ENCODE peak calls at places on chromosomes 4 and X, in four cellular contexts. One of them, this sample, is unnamed.

GRCh38 chrX:51336584-51336983 is 4.0 kb downstream of the NUDT10 start:
- DNase-seq in activated CD8-positive, alpha-beta memory T cell treated with anti-CD3 and anti-CD28 coated beads for 4 hours: no peak
- DNase-seq in stimulated activated CD4-positive, alpha-beta T cell treated with anti-CD3 and anti-CD28 coated beads, TNF-alpha, amount 100 ng/mL, for 48 hours: peak
- DNase-seq in M059J: peak
- DNase-seq in this sample: peak

GRCh38 chr4:144894525-144894924 is 203.5 kb downstream of the ANAPC10 start:
- DNase-seq in stimulated activated CD4-positive, alpha-beta T cell treated with anti-CD3 and anti-CD28 coated beads, TNF-alpha, amount 100 ng/mL, for 48 hours: no peak
- DNase-seq in M059J: peak
- DNase-seq in activated CD8-positive, alpha-beta memory T cell treated with anti-CD3 and anti-CD28 coated beads for 4 hours: no peak
- DNase-seq in this sample: peak

GRCh38 chr4:184934961-184935360 is 83.3 kb upstream of the HELT start:
- DNase-seq in stimulated activated CD4-positive, alpha-beta T cell treated with anti-CD3 and anti-CD28 coated beads, TNF-alpha, amount 100 ng/mL, for 48 hours: no peak
- DNase-seq in M059J: no peak
- DNase-seq in activated CD8-positive, alpha-beta memory T cell treated with anti-CD3 and anti-CD28 coated beads for 4 hours: no peak
- DNase-seq in this sample: no peak

GRCh38 chr4:24932831-24933230 is 20.0 kb upstream of the CCDC149 start:
- DNase-seq in activated CD8-positive, alpha-beta memory T cell treated with anti-CD3 and anti-CD28 coated beads for 4 hours: no peak
- DNase-seq in stimulated activated CD4-positive, alpha-beta T cell treated with anti-CD3 and anti-CD28 coated beads, TNF-alpha, amount 100 ng/mL, for 48 hours: no peak
- DNase-seq in M059J: no peak
- DNase-seq in this sample: peak

GRCh38 chr4:124713213-124713592 is 671 bp upstream of the ANKRD50 start:
- DNase-seq in M059J: peak
- DNase-seq in activated CD8-positive, alpha-beta memory T cell treated with anti-CD3 and anti-CD28 coated beads for 4 hours: no peak
- DNase-seq in stimulated activated CD4-positive, alpha-beta T cell treated with anti-CD3 and anti-CD28 coated beads, TNF-alpha, amount 100 ng/mL, for 48 hours: no peak
- DNase-seq in this sample: peak

GRCh38 chrX:124426273-124426672 is 79.9 kb downstream of the SH2D1A start:
- DNase-seq in activated CD8-positive, alpha-beta memory T cell treated with anti-CD3 and anti-CD28 coated beads for 4 hours: no peak
- DNase-seq in M059J: no peak
- DNase-seq in stimulated activated CD4-positive, alpha-beta T cell treated with anti-CD3 and anti-CD28 coated beads, TNF-alpha, amount 100 ng/mL, for 48 hours: no peak
- DNase-seq in this sample: no peak

GRCh38 chrX:134512566-134512965 is 52.6 kb downstream of the HPRT1 start:
- DNase-seq in activated CD8-positive, alpha-beta memory T cell treated with anti-CD3 and anti-CD28 coated beads for 4 hours: no peak
- DNase-seq in stimulated activated CD4-positive, alpha-beta T cell treated with anti-CD3 and anti-CD28 coated beads, TNF-alpha, amount 100 ng/mL, for 48 hours: no peak
- DNase-seq in M059J: peak
- DNase-seq in this sample: peak

GRCh38 chr4:142130636-142131035 is 494.3 kb downstream of the IL15 start:
- DNase-seq in activated CD8-positive, alpha-beta memory T cell treated with anti-CD3 and anti-CD28 coated beads for 4 hours: no peak
- DNase-seq in stimulated activated CD4-positive, alpha-beta T cell treated with anti-CD3 and anti-CD28 coated beads, TNF-alpha, amount 100 ng/mL, for 48 hours: no peak
- DNase-seq in M059J: no peak
- DNase-seq in this sample: no peak

GRCh38 chrX:111854778-111855490 is 21.0 kb upstream of the TRPC5OS start:
- DNase-seq in stimulated activated CD4-positive, alpha-beta T cell treated with anti-CD3 and anti-CD28 coated beads, TNF-alpha, amount 100 ng/mL, for 48 hours: no peak
- DNase-seq in M059J: no peak
- DNase-seq in activated CD8-positive, alpha-beta memory T cell treated with anti-CD3 and anti-CD28 coated beads for 4 hours: no peak
- DNase-seq in this sample: peak

GRCh38 chrX:1449581-1450149 is 3.0 kb downstream of the ASMTL start:
- DNase-seq in stimulated activated CD4-positive, alpha-beta T cell treated with anti-CD3 and anti-CD28 coated beads, TNF-alpha, amount 100 ng/mL, for 48 hours: no peak
- DNase-seq in activated CD8-positive, alpha-beta memory T cell treated with anti-CD3 and anti-CD28 coated beads for 4 hours: no peak
- DNase-seq in M059J: no peak
- DNase-seq in this sample: no peak

GRCh38 chr4:127400736-127401346 is 231.9 kb upstream of the INTU start:
- DNase-seq in stimulated activated CD4-positive, alpha-beta T cell treated with anti-CD3 and anti-CD28 coated beads, TNF-alpha, amount 100 ng/mL, for 48 hours: peak
- DNase-seq in M059J: peak
- DNase-seq in activated CD8-positive, alpha-beta memory T cell treated with anti-CD3 and anti-CD28 coated beads for 4 hours: no peak
- DNase-seq in this sample: peak

GRCh38 chr4:6221851-6222760 is 21.8 kb upstream of the JAKMIP1 start:
- DNase-seq in activated CD8-positive, alpha-beta memory T cell treated with anti-CD3 and anti-CD28 coated beads for 4 hours: no peak
- DNase-seq in stimulated activated CD4-positive, alpha-beta T cell treated with anti-CD3 and anti-CD28 coated beads, TNF-alpha, amount 100 ng/mL, for 48 hours: no peak
- DNase-seq in M059J: no peak
- DNase-seq in this sample: peak

GRCh38 chr4:83964996-83965541 is 429.2 kb downstream of the GPAT3 start:
- DNase-seq in activated CD8-positive, alpha-beta memory T cell treated with anti-CD3 and anti-CD28 coated beads for 4 hours: no peak
- DNase-seq in stimulated activated CD4-positive, alpha-beta T cell treated with anti-CD3 and anti-CD28 coated beads, TNF-alpha, amount 100 ng/mL, for 48 hours: no peak
- DNase-seq in M059J: peak
- DNase-seq in this sample: peak

GRCh38 chr4:97235516-97235915 is 907.8 kb downstream of the STPG2 start:
- DNase-seq in M059J: no peak
- DNase-seq in stimulated activated CD4-positive, alpha-beta T cell treated with anti-CD3 and anti-CD28 coated beads, TNF-alpha, amount 100 ng/mL, for 48 hours: no peak
- DNase-seq in activated CD8-positive, alpha-beta memory T cell treated with anti-CD3 and anti-CD28 coated beads for 4 hours: no peak
- DNase-seq in this sample: no peak

GRCh38 chr4:107740381-107740780 is 20.3 kb upstream of the PAPSS1 start:
- DNase-seq in stimulated activated CD4-positive, alpha-beta T cell treated with anti-CD3 and anti-CD28 coated beads, TNF-alpha, amount 100 ng/mL, for 48 hours: no peak
- DNase-seq in activated CD8-positive, alpha-beta memory T cell treated with anti-CD3 and anti-CD28 coated beads for 4 hours: no peak
- DNase-seq in M059J: peak
- DNase-seq in this sample: no peak

GRCh38 chr4:17376205-17376604 is 135.7 kb downstream of the QDPR start:
- DNase-seq in stimulated activated CD4-positive, alpha-beta T cell treated with anti-CD3 and anti-CD28 coated beads, TNF-alpha, amount 100 ng/mL, for 48 hours: no peak
- DNase-seq in M059J: peak
- DNase-seq in activated CD8-positive, alpha-beta memory T cell treated with anti-CD3 and anti-CD28 coated beads for 4 hours: no peak
- DNase-seq in this sample: peak

GRCh38 chrX:42664706-42665105 is 113.3 kb downstream of the PPP1R2C start:
- DNase-seq in activated CD8-positive, alpha-beta memory T cell treated with anti-CD3 and anti-CD28 coated beads for 4 hours: no peak
- DNase-seq in M059J: no peak
- DNase-seq in stimulated activated CD4-positive, alpha-beta T cell treated with anti-CD3 and anti-CD28 coated beads, TNF-alpha, amount 100 ng/mL, for 48 hours: no peak
- DNase-seq in this sample: no peak

GRCh38 chr4:128229458-128229805 is 58.2 kb downstream of the PGRMC2 start:
- DNase-seq in activated CD8-positive, alpha-beta memory T cell treated with anti-CD3 and anti-CD28 coated beads for 4 hours: no peak
- DNase-seq in stimulated activated CD4-positive, alpha-beta T cell treated with anti-CD3 and anti-CD28 coated beads, TNF-alpha, amount 100 ng/mL, for 48 hours: no peak
- DNase-seq in M059J: peak
- DNase-seq in this sample: peak

GRCh38 chr4:47801481-47802002 is 36.3 kb downstream of the CORIN start:
- DNase-seq in stimulated activated CD4-positive, alpha-beta T cell treated with anti-CD3 and anti-CD28 coated beads, TNF-alpha, amount 100 ng/mL, for 48 hours: no peak
- DNase-seq in M059J: no peak
- DNase-seq in activated CD8-positive, alpha-beta memory T cell treated with anti-CD3 and anti-CD28 coated beads for 4 hours: no peak
- DNase-seq in this sample: no peak

GRCh38 chr4:773214-773613 is 52.7 kb downstream of the CPLX1 start:
- DNase-seq in activated CD8-positive, alpha-beta memory T cell treated with anti-CD3 and anti-CD28 coated beads for 4 hours: no peak
- DNase-seq in M059J: no peak
- DNase-seq in stimulated activated CD4-positive, alpha-beta T cell treated with anti-CD3 and anti-CD28 coated beads, TNF-alpha, amount 100 ng/mL, for 48 hours: no peak
- DNase-seq in this sample: no peak

GRCh38 chrX:20487227-20487626 is 220.5 kb upstream of the RPS6KA3 start:
- DNase-seq in M059J: peak
- DNase-seq in stimulated activated CD4-positive, alpha-beta T cell treated with anti-CD3 and anti-CD28 coated beads, TNF-alpha, amount 100 ng/mL, for 48 hours: no peak
- DNase-seq in activated CD8-positive, alpha-beta memory T cell treated with anti-CD3 and anti-CD28 coated beads for 4 hours: no peak
- DNase-seq in this sample: peak

GRCh38 chr4:47930971-47931804 is 16.8 kb upstream of the NFXL1 start:
- DNase-seq in activated CD8-positive, alpha-beta memory T cell treated with anti-CD3 and anti-CD28 coated beads for 4 hours: no peak
- DNase-seq in stimulated activated CD4-positive, alpha-beta T cell treated with anti-CD3 and anti-CD28 coated beads, TNF-alpha, amount 100 ng/mL, for 48 hours: no peak
- DNase-seq in M059J: peak
- DNase-seq in this sample: peak

This sample was measured in GM23248.